ENCODE peak calls at places on chromosome 9, in eight cellular contexts. One of them, this sample, is unnamed.

GRCh38 chr9:37062331-37062730 is 28.3 kb upstream of the PAX5 start:
- DNase-seq in T-helper 1 cell: no peak
- DNase-seq in GM04504: no peak
- DNase-seq in ELR: no peak
- DNase-seq in skeletal muscle cell: no peak
- DNase-seq in astrocyte of the spinal cord: no peak
- DNase-seq in pulmonary artery endothelial cell: no peak
- DNase-seq in stimulated activated CD4-positive, alpha-beta T cell treated with anti-CD3 and anti-CD28 coated beads, TNF-alpha, amount 100 ng/mL, for 4 hours: no peak
- DNase-seq in this sample: no peak

GRCh38 chr9:82797539-82797938 is 265.4 kb downstream of the RASEF start:
- DNase-seq in T-helper 1 cell: no peak
- DNase-seq in astrocyte of the spinal cord: no peak
- DNase-seq in pulmonary artery endothelial cell: no peak
- DNase-seq in ELR: no peak
- DNase-seq in skeletal muscle cell: no peak
- DNase-seq in stimulated activated CD4-positive, alpha-beta T cell treated with anti-CD3 and anti-CD28 coated beads, TNF-alpha, amount 100 ng/mL, for 4 hours: no peak
- DNase-seq in GM04504: no peak
- DNase-seq in this sample: no peak

GRCh38 chr9:126366366-126367011 is 39.9 kb downstream of the MVB12B start:
- DNase-seq in stimulated activated CD4-positive, alpha-beta T cell treated with anti-CD3 and anti-CD28 coated beads, TNF-alpha, amount 100 ng/mL, for 4 hours: no peak
- DNase-seq in T-helper 1 cell: no peak
- DNase-seq in skeletal muscle cell: no peak
- DNase-seq in ELR: no peak
- DNase-seq in GM04504: no peak
- DNase-seq in astrocyte of the spinal cord: no peak
- DNase-seq in pulmonary artery endothelial cell: no peak
- DNase-seq in this sample: no peak

GRCh38 chr9:135949666-135950134 is 11.5 kb downstream of the UBAC1 start:
- DNase-seq in stimulated activated CD4-positive, alpha-beta T cell treated with anti-CD3 and anti-CD28 coated beads, TNF-alpha, amount 100 ng/mL, for 4 hours: no peak
- DNase-seq in GM04504: no peak
- DNase-seq in T-helper 1 cell: no peak
- DNase-seq in ELR: no peak
- DNase-seq in pulmonary artery endothelial cell: no peak
- DNase-seq in astrocyte of the spinal cord: no peak
- DNase-seq in skeletal muscle cell: no peak
- DNase-seq in this sample: no peak

GRCh38 chr9:1913931-1914330 is 101.2 kb upstream of the SMARCA2 start:
- DNase-seq in skeletal muscle cell: no peak
- DNase-seq in GM04504: no peak
- DNase-seq in T-helper 1 cell: no peak
- DNase-seq in astrocyte of the spinal cord: no peak
- DNase-seq in ELR: no peak
- DNase-seq in pulmonary artery endothelial cell: no peak
- DNase-seq in stimulated activated CD4-positive, alpha-beta T cell treated with anti-CD3 and anti-CD28 coated beads, TNF-alpha, amount 100 ng/mL, for 4 hours: no peak
- DNase-seq in this sample: no peak

GRCh38 chr9:16039988-16040761 is 487.3 kb downstream of the CCDC171 start:
- DNase-seq in ELR: no peak
- DNase-seq in astrocyte of the spinal cord: peak; percentile 87
- DNase-seq in T-helper 1 cell: no peak
- DNase-seq in skeletal muscle cell: no peak
- DNase-seq in stimulated activated CD4-positive, alpha-beta T cell treated with anti-CD3 and anti-CD28 coated beads, TNF-alpha, amount 100 ng/mL, for 4 hours: no peak
- DNase-seq in pulmonary artery endothelial cell: no peak
- DNase-seq in GM04504: no peak
- DNase-seq in this sample: no peak

GRCh38 chr9:87884578-87885459 is 2.1 kb downstream of the SPATA31E1 start:
- DNase-seq in GM04504: no peak
- DNase-seq in pulmonary artery endothelial cell: no peak
- DNase-seq in skeletal muscle cell: no peak
- DNase-seq in ELR: no peak
- DNase-seq in astrocyte of the spinal cord: no peak
- DNase-seq in stimulated activated CD4-positive, alpha-beta T cell treated with anti-CD3 and anti-CD28 coated beads, TNF-alpha, amount 100 ng/mL, for 4 hours: no peak
- DNase-seq in T-helper 1 cell: no peak
- DNase-seq in this sample: no peak

GRCh38 chr9:86909388-86909787 is 37.9 kb downstream of the GAS1 start:
- DNase-seq in pulmonary artery endothelial cell: no peak
- DNase-seq in stimulated activated CD4-positive, alpha-beta T cell treated with anti-CD3 and anti-CD28 coated beads, TNF-alpha, amount 100 ng/mL, for 4 hours: no peak
- DNase-seq in skeletal muscle cell: no peak
- DNase-seq in astrocyte of the spinal cord: peak; percentile 52
- DNase-seq in ELR: no peak
- DNase-seq in GM04504: peak; percentile 5
- DNase-seq in T-helper 1 cell: no peak
- DNase-seq in this sample: peak; percentile 41

GRCh38 chr9:385818-386398 is 171.2 kb downstream of the DOCK8 start:
- DNase-seq in T-helper 1 cell: no peak
- DNase-seq in skeletal muscle cell: no peak
- DNase-seq in ELR: peak; percentile 51
- DNase-seq in stimulated activated CD4-positive, alpha-beta T cell treated with anti-CD3 and anti-CD28 coated beads, TNF-alpha, amount 100 ng/mL, for 4 hours: no peak
- DNase-seq in pulmonary artery endothelial cell: peak; percentile 7
- DNase-seq in astrocyte of the spinal cord: peak; percentile 62
- DNase-seq in GM04504: peak; percentile 25
- DNase-seq in this sample: no peak

GRCh38 chr9:123669355-123669754 is 260.6 kb downstream of the DENND1A start:
- DNase-seq in GM04504: no peak
- DNase-seq in stimulated activated CD4-positive, alpha-beta T cell treated with anti-CD3 and anti-CD28 coated beads, TNF-alpha, amount 100 ng/mL, for 4 hours: no peak
- DNase-seq in astrocyte of the spinal cord: no peak
- DNase-seq in skeletal muscle cell: no peak
- DNase-seq in pulmonary artery endothelial cell: no peak
- DNase-seq in T-helper 1 cell: no peak
- DNase-seq in ELR: no peak
- DNase-seq in this sample: no peak

GRCh38 chr9:71936066-71936465 is 24.6 kb downstream of the C9orf85 start:
- DNase-seq in ELR: no peak
- DNase-seq in pulmonary artery endothelial cell: no peak
- DNase-seq in skeletal muscle cell: no peak
- DNase-seq in T-helper 1 cell: no peak
- DNase-seq in GM04504: no peak
- DNase-seq in astrocyte of the spinal cord: no peak
- DNase-seq in stimulated activated CD4-positive, alpha-beta T cell treated with anti-CD3 and anti-CD28 coated beads, TNF-alpha, amount 100 ng/mL, for 4 hours: no peak
- DNase-seq in this sample: no peak

GRCh38 chr9:4923141-4923540 is 61.9 kb upstream of the JAK2 start:
- DNase-seq in skeletal muscle cell: no peak
- DNase-seq in ELR: no peak
- DNase-seq in pulmonary artery endothelial cell: no peak
- DNase-seq in astrocyte of the spinal cord: no peak
- DNase-seq in T-helper 1 cell: no peak
- DNase-seq in GM04504: no peak
- DNase-seq in stimulated activated CD4-positive, alpha-beta T cell treated with anti-CD3 and anti-CD28 coated beads, TNF-alpha, amount 100 ng/mL, for 4 hours: no peak
- DNase-seq in this sample: no peak

GRCh38 chr9:134366223-134367031 is 40.2 kb downstream of the RXRA start:
- DNase-seq in pulmonary artery endothelial cell: peak; percentile 46
- DNase-seq in T-helper 1 cell: no peak
- DNase-seq in GM04504: peak; percentile 91
- DNase-seq in ELR: peak; percentile 74
- DNase-seq in stimulated activated CD4-positive, alpha-beta T cell treated with anti-CD3 and anti-CD28 coated beads, TNF-alpha, amount 100 ng/mL, for 4 hours: no peak
- DNase-seq in astrocyte of the spinal cord: peak; percentile 82
- DNase-seq in skeletal muscle cell: peak; percentile 62
- DNase-seq in this sample: peak; percentile 72

GRCh38 chr9:134910146-134910545 is 7.6 kb downstream of the FCN1 start:
- DNase-seq in GM04504: no peak
- DNase-seq in skeletal muscle cell: no peak
- DNase-seq in T-helper 1 cell: no peak
- DNase-seq in ELR: no peak
- DNase-seq in pulmonary artery endothelial cell: no peak
- DNase-seq in astrocyte of the spinal cord: no peak
- DNase-seq in stimulated activated CD4-positive, alpha-beta T cell treated with anti-CD3 and anti-CD28 coated beads, TNF-alpha, amount 100 ng/mL, for 4 hours: no peak
- DNase-seq in this sample: no peak

GRCh38 chr9:36911601-36912412 is 122.3 kb downstream of the PAX5 start:
- DNase-seq in ELR: no peak
- DNase-seq in GM04504: no peak
- DNase-seq in pulmonary artery endothelial cell: no peak
- DNase-seq in astrocyte of the spinal cord: no peak
- DNase-seq in T-helper 1 cell: no peak
- DNase-seq in skeletal muscle cell: no peak
- DNase-seq in stimulated activated CD4-positive, alpha-beta T cell treated with anti-CD3 and anti-CD28 coated beads, TNF-alpha, amount 100 ng/mL, for 4 hours: no peak
- DNase-seq in this sample: no peak

GRCh38 chr9:127208416-127208815 is 56.2 kb upstream of the GARNL3 start:
- DNase-seq in skeletal muscle cell: no peak
- DNase-seq in ELR: no peak
- DNase-seq in T-helper 1 cell: no peak
- DNase-seq in GM04504: no peak
- DNase-seq in pulmonary artery endothelial cell: no peak
- DNase-seq in astrocyte of the spinal cord: no peak
- DNase-seq in stimulated activated CD4-positive, alpha-beta T cell treated with anti-CD3 and anti-CD28 coated beads, TNF-alpha, amount 100 ng/mL, for 4 hours: no peak
- DNase-seq in this sample: no peak

GRCh38 chr9:33690156-33690908 is 105.0 kb upstream of the PRSS3 start:
- DNase-seq in astrocyte of the spinal cord: no peak
- DNase-seq in stimulated activated CD4-positive, alpha-beta T cell treated with anti-CD3 and anti-CD28 coated beads, TNF-alpha, amount 100 ng/mL, for 4 hours: no peak
- DNase-seq in pulmonary artery endothelial cell: no peak
- DNase-seq in skeletal muscle cell: no peak
- DNase-seq in T-helper 1 cell: no peak
- DNase-seq in ELR: no peak
- DNase-seq in GM04504: no peak
- DNase-seq in this sample: no peak

GRCh38 chr9:100098241-100098886 is 436 bp downstream of the ERP44 start:
- DNase-seq in astrocyte of the spinal cord: peak; percentile 42
- DNase-seq in T-helper 1 cell: peak; percentile 24
- DNase-seq in ELR: peak; percentile 74
- DNase-seq in GM04504: peak; percentile 12
- DNase-seq in skeletal muscle cell: no peak
- DNase-seq in stimulated activated CD4-positive, alpha-beta T cell treated with anti-CD3 and anti-CD28 coated beads, TNF-alpha, amount 100 ng/mL, for 4 hours: no peak
- DNase-seq in pulmonary artery endothelial cell: no peak
- DNase-seq in this sample: peak; percentile 23

GRCh38 chr9:110111868-110112267 is 96.1 kb downstream of the C9orf152 start:
- DNase-seq in skeletal muscle cell: no peak
- DNase-seq in T-helper 1 cell: no peak
- DNase-seq in stimulated activated CD4-positive, alpha-beta T cell treated with anti-CD3 and anti-CD28 coated beads, TNF-alpha, amount 100 ng/mL, for 4 hours: no peak
- DNase-seq in GM04504: no peak
- DNase-seq in ELR: no peak
- DNase-seq in pulmonary artery endothelial cell: no peak
- DNase-seq in astrocyte of the spinal cord: no peak
- DNase-seq in this sample: no peak

GRCh38 chr9:111525056-111525977 is at the start of gene ZNF483:
- DNase-seq in pulmonary artery endothelial cell: peak; percentile 11
- DNase-seq in T-helper 1 cell: peak; percentile 40
- DNase-seq in astrocyte of the spinal cord: peak; percentile 77
- DNase-seq in ELR: peak; percentile 89
- DNase-seq in skeletal muscle cell: peak; percentile 23
- DNase-seq in stimulated activated CD4-positive, alpha-beta T cell treated with anti-CD3 and anti-CD28 coated beads, TNF-alpha, amount 100 ng/mL, for 4 hours: peak; percentile 60
- DNase-seq in GM04504: peak; percentile 41
- DNase-seq in this sample: peak; percentile 45

GRCh38 chr9:12426198-12426864 is 266.9 kb upstream of the TYRP1 start:
- DNase-seq in T-helper 1 cell: no peak
- DNase-seq in GM04504: no peak
- DNase-seq in pulmonary artery endothelial cell: no peak
- DNase-seq in ELR: no peak
- DNase-seq in stimulated activated CD4-positive, alpha-beta T cell treated with anti-CD3 and anti-CD28 coated beads, TNF-alpha, amount 100 ng/mL, for 4 hours: no peak
- DNase-seq in skeletal muscle cell: no peak
- DNase-seq in astrocyte of the spinal cord: peak; percentile 2
- DNase-seq in this sample: no peak